ENCODE peak calls at places on chromosomes 3 and 15, in four cellular contexts. F is nephron progenitor cell, J is GM12878, Y is body of pancreas. V is an unnamed sample.
A peak's percentile ranks its signal among the peaks of the same experiment; 100 is the strongest.

GRCh38 chr3:124277516-124277890 is 285.6 kb upstream of the ROPN1 start:
- DNase-seq in F (no peak), J (no peak), Y (peak; percentile 25), V (no peak)

GRCh38 chr3:195609229-195609628 is 25.5 kb upstream of the APOD start:
- DNase-seq in Y (no peak), F (no peak), J (no peak), V (no peak)

GRCh38 chr3:35598804-35599203 is 40.5 kb upstream of the ARPP21 start:
- DNase-seq in J (no peak), Y (no peak), F (no peak), V (no peak)

GRCh38 chr3:71466483-71466882 is 117.0 kb downstream of the FOXP1 start:
- DNase-seq in Y (no peak), J (no peak), F (no peak), V (no peak)

GRCh38 chr15:77622212-77622941 is 10.3 kb downstream of the LINGO1 start:
- DNase-seq in Y (no peak), J (no peak), F (no peak), V (no peak)

GRCh38 chr3:127406309-127407025 is 118.6 kb upstream of the PRR20G start:
- DNase-seq in J (no peak), Y (no peak), F (no peak), V (no peak)

GRCh38 chr15:101499863-101500713 is 10.6 kb upstream of the PCSK6 start:
- DNase-seq in F (no peak), Y (peak; percentile 97), J (peak; percentile 24), V (no peak)

GRCh38 chr15:78000089-78000926 is 77.2 kb downstream of the TBC1D2B start:
- DNase-seq in Y (peak; percentile 97), F (peak; percentile 91), J (no peak), V (no peak)

GRCh38 chr3:30124435-30125390 is 481.7 kb upstream of the TGFBR2 start:
- DNase-seq in F (no peak), Y (peak; percentile 30), J (no peak), V (no peak)

GRCh38 chr3:45464336-45464809 is 76.0 kb downstream of the LARS2 start:
- DNase-seq in F (peak; percentile 70), J (no peak), Y (no peak), V (no peak)

GRCh38 chr3:5376761-5377160 is 189.3 kb downstream of the EDEM1 start:
- DNase-seq in J (no peak), Y (peak; percentile 37), F (peak; percentile 13), V (no peak)

GRCh38 chr15:39919396-39919739 is 698 bp downstream of the GPR176 start:
- DNase-seq in J (no peak), F (no peak), Y (no peak), V (no peak)

GRCh38 chr3:39707314-39707909 is 102.0 kb upstream of the MYRIP start:
- DNase-seq in F (no peak), J (no peak), Y (no peak), V (peak; percentile 10)

GRCh38 chr3:128735287-128735686 is 9.3 kb downstream of the RAB7A start:
- DNase-seq in F (no peak), Y (no peak), J (no peak), V (no peak)

GRCh38 chr3:73255609-73256029 is 194.2 kb downstream of the EBLN2 start:
- DNase-seq in F (no peak), J (no peak), Y (peak; percentile 54), V (peak; percentile 3)

GRCh38 chr15:30930422-30930821 is 26.7 kb downstream of the FAN1 start:
- DNase-seq in F (no peak), Y (no peak), J (no peak), V (no peak)

GRCh38 chr3:8632402-8633237 is 12.0 kb downstream of the SSUH2 start:
- DNase-seq in J (no peak), F (no peak), Y (no peak), V (no peak)

GRCh38 chr3:78565712-78566111 is 1202.1 kb downstream of the ROBO1 start:
- DNase-seq in J (no peak), F (no peak), Y (no peak), V (no peak)

GRCh38 chr3:108406063-108406660 is 104.2 kb downstream of the MYH15 start:
- DNase-seq in F (no peak), Y (no peak), J (no peak), V (no peak)

GRCh38 chr3:132222868-132223538 is 94.2 kb upstream of the ACP3 start:
- DNase-seq in J (no peak), Y (peak; percentile 20), F (no peak), V (no peak)

GRCh38 chr3:194556086-194557056 is 69.6 kb upstream of the ATP13A3 start:
- DNase-seq in J (no peak), Y (no peak), F (no peak), V (no peak)

GRCh38 chr15:73826711-73827243 is 46.6 kb upstream of the TBC1D21 start:
- DNase-seq in J (no peak), Y (no peak), F (no peak), V (no peak)

GRCh38 chr15:55281517-55282227 is 7.9 kb downstream of the RAB27A start:
- DNase-seq in Y (no peak), J (no peak), F (no peak), V (no peak)

GRCh38 chr15:71914092-71914491 is 103.7 kb downstream of the NR2E3 start:
- DNase-seq in J (peak; percentile 66), Y (no peak), F (no peak), V (no peak)

GRCh38 chr15:52745326-52746161 is 44.6 kb downstream of the ONECUT1 start:
- DNase-seq in J (no peak), F (no peak), Y (no peak), V (no peak)

GRCh38 chr3:57977755-57978715 is 30.2 kb upstream of the FLNB start:
- DNase-seq in F (peak; percentile 22), Y (no peak), J (no peak), V (no peak)

GRCh38 chr3:31762888-31763351 is 218.1 kb downstream of the OSBPL10 start:
- DNase-seq in F (peak; percentile 38), Y (no peak), J (no peak), V (no peak)

GRCh38 chr3:45807645-45808540 is 11.6 kb upstream of the SLC6A20 start:
- DNase-seq in F (no peak), Y (no peak), J (no peak), V (no peak)

GRCh38 chr15:65189102-65189740 is 4.1 kb upstream of the CLPX start:
- DNase-seq in F (peak; percentile 32), Y (no peak), J (no peak), V (no peak)

GRCh38 chr3:58333206-58334012 is 717 bp downstream of the PXK start:
- DNase-seq in Y (peak; percentile 26), J (no peak), F (peak; percentile 52), V (no peak)

GRCh38 chr3:45759851-45760250 is 36.5 kb downstream of the SLC6A20 start:
- DNase-seq in F (no peak), J (no peak), Y (no peak), V (no peak)

GRCh38 chr3:127446756-127447155 is 143.8 kb downstream of the TPRA1 start:
- DNase-seq in J (no peak), F (no peak), Y (peak; percentile 3), V (no peak)

GRCh38 chr3:195809796-195810454 is 1.8 kb downstream of the MUC4 start:
- DNase-seq in F (no peak), J (no peak), Y (peak; percentile 2), V (no peak)

GRCh38 chr3:8658326-8659212 is 14.0 kb upstream of the SSUH2 start:
- DNase-seq in Y (peak; percentile 73), J (peak; percentile 45), F (no peak), V (no peak)

GRCh38 chr15:65032823-65033537 is 3.5 kb upstream of the MTFMT start:
- DNase-seq in F (peak; percentile 75), Y (peak; percentile 70), J (no peak), V (no peak)

GRCh38 chr3:51875501-51875900 is at the start of gene IQCF5:
- DNase-seq in Y (no peak), F (no peak), J (no peak), V (no peak)

GRCh38 chr3:51873253-51873766 is 2.1 kb downstream of the IQCF5 start:
- DNase-seq in J (no peak), F (no peak), Y (no peak), V (no peak)

GRCh38 chr3:51874889-51875288 is 512 bp downstream of the IQCF5 start:
- DNase-seq in J (no peak), Y (no peak), F (no peak), V (no peak)

GRCh38 chr3:51874411-51874810 is 990 bp downstream of the IQCF5 start:
- DNase-seq in F (no peak), J (no peak), Y (no peak), V (no peak)

GRCh38 chr3:51873876-51874275 is 1.5 kb downstream of the IQCF5 start:
- DNase-seq in J (no peak), F (no peak), Y (no peak), V (no peak)
- TF ChIP-seq CTCF in J (no peak), F (no peak), Y (no peak), V (no peak)

DNA sequence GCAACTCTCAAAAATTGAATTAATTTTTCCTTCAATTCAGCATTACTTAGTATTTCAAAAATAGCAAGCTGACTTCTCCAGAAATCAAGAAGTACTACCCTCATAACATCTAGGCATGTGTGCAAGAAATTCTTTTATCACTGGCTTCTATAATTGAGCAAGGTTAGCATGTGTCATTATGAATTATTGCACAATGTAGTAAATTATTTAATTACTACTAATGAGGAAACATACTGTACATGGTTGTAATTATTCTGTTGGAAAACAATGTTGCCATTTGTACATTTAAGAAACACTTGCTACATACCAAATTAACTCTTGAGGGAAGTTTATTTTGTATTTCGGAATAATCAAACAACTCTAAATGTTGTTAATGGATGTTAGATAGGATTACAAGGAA is 122.2 kb upstream of the ICE2 start:
- DNase-seq in Y (no peak), F (no peak), J (no peak), V (no peak)
- TF ChIP-seq CTCF in Y (no peak), F (no peak), J (no peak), V (no peak)

GRCh38 chr3:112699436-112699978 is 58.6 kb upstream of the CCDC80 start:
- DNase-seq in J (no peak), F (no peak), Y (no peak), V (no peak)
- TF ChIP-seq CTCF in J (no peak), F (no peak), Y (no peak), V (no peak)

GRCh38 chr3:61589856-61590255 is 28.5 kb downstream of the PTPRG start:
- DNase-seq in F (no peak), Y (no peak), J (no peak), V (no peak)
- TF ChIP-seq CTCF in F (no peak), Y (no peak), J (no peak), V (no peak)

DNA sequence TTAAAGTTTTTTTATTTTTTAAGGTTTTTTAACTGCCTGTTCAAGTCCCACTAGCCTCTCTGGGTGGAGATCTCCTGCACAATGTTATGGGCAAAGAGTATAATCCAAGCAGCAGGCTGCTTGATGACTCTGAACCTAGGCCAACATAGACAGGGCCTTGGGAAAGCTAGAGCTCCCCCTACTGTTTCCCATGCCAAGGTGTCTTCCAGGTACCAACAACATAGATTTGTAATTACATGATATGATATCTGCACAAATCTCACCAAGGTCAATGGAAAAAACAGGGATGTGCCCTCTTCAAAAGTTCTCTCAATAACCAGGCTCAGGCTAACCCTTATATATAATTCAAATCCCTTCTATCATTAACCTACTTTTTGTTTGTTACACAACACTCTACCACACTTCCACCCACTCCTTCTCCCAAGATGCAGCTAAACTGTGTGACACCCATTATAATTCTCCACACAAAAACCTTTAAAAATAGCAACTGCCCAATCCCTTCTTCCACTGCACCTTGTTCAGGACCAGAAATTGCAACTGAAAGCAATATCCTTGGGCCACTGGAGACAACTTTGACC is 43.8 kb downstream of the RBM15B start:
- DNase-seq in J (peak; percentile 5), F (peak; percentile 26), Y (peak; percentile 55), V (no peak)
- TF ChIP-seq CTCF in J (peak; percentile 68), F (peak; percentile 61), Y (peak; percentile 58), V (peak; percentile 60)

V was measured in AG09319.